ENCODE peak calls at places on chromosomes 13 and 19, in ten cellular contexts. One of them, this sample, is unnamed.

GRCh38 chr13:30169442-30169841 is 137.9 kb downstream of the KATNAL1 start:
- DNase-seq in Peyer's patch: no peak
- DNase-seq in heart left ventricle: no peak
- DNase-seq in uterus: no peak
- DNase-seq in HEK293T: no peak
- DNase-seq in ovary: no peak
- DNase-seq in B cell: no peak
- DNase-seq in germinal center: no peak
- DNase-seq in fibroblast of the aortic adventitia: peak; percentile 6
- DNase-seq in adrenal gland: no peak
- DNase-seq in this sample: peak; percentile 28

GRCh38 chr13:30094015-30094533 is 213.3 kb downstream of the KATNAL1 start:
- DNase-seq in Peyer's patch: no peak
- DNase-seq in heart left ventricle: no peak
- DNase-seq in uterus: no peak
- DNase-seq in HEK293T: no peak
- DNase-seq in ovary: no peak
- DNase-seq in B cell: no peak
- DNase-seq in germinal center: no peak
- DNase-seq in fibroblast of the aortic adventitia: no peak
- DNase-seq in adrenal gland: no peak
- DNase-seq in this sample: no peak

GRCh38 chr19:52336976-52337375 is 933 bp downstream of the ZNF610 start:
- DNase-seq in Peyer's patch: no peak
- DNase-seq in heart left ventricle: no peak
- DNase-seq in uterus: no peak
- DNase-seq in HEK293T: no peak
- DNase-seq in ovary: no peak
- DNase-seq in B cell: no peak
- DNase-seq in germinal center: no peak
- DNase-seq in fibroblast of the aortic adventitia: peak; percentile 3
- DNase-seq in adrenal gland: no peak
- DNase-seq in this sample: no peak

GRCh38 chr13:98746968-98747367 is 5.5 kb downstream of the SLC15A1 start:
- DNase-seq in Peyer's patch: peak; percentile 83
- DNase-seq in heart left ventricle: no peak
- DNase-seq in uterus: no peak
- DNase-seq in HEK293T: no peak
- DNase-seq in ovary: no peak
- DNase-seq in B cell: no peak
- DNase-seq in germinal center: no peak
- DNase-seq in fibroblast of the aortic adventitia: no peak
- DNase-seq in adrenal gland: no peak
- DNase-seq in this sample: no peak

GRCh38 chr13:49560270-49561063 is 24.9 kb downstream of the RCBTB1 start:
- DNase-seq in Peyer's patch: no peak
- DNase-seq in heart left ventricle: no peak
- DNase-seq in uterus: no peak
- DNase-seq in HEK293T: peak; percentile 14
- DNase-seq in ovary: peak; percentile 24
- DNase-seq in B cell: no peak
- DNase-seq in germinal center: no peak
- DNase-seq in fibroblast of the aortic adventitia: peak; percentile 26
- DNase-seq in adrenal gland: no peak
- DNase-seq in this sample: no peak

GRCh38 chr13:79791471-79792042 is 310.6 kb downstream of the NDFIP2 start:
- DNase-seq in Peyer's patch: no peak
- DNase-seq in heart left ventricle: no peak
- DNase-seq in uterus: no peak
- DNase-seq in HEK293T: no peak
- DNase-seq in ovary: no peak
- DNase-seq in B cell: no peak
- DNase-seq in germinal center: no peak
- DNase-seq in fibroblast of the aortic adventitia: no peak
- DNase-seq in adrenal gland: no peak
- DNase-seq in this sample: no peak

GRCh38 chr19:3065675-3066357 is 3.5 kb upstream of the TLE5 start:
- DNase-seq in Peyer's patch: peak; percentile 83
- DNase-seq in heart left ventricle: no peak
- DNase-seq in uterus: no peak
- DNase-seq in HEK293T: no peak
- DNase-seq in ovary: no peak
- DNase-seq in B cell: peak; percentile 78
- DNase-seq in germinal center: peak; percentile 68
- DNase-seq in fibroblast of the aortic adventitia: no peak
- DNase-seq in adrenal gland: no peak
- DNase-seq in this sample: no peak

GRCh38 chr19:17448190-17448967 is at the start of gene TMEM221:
- DNase-seq in Peyer's patch: peak; percentile 77
- DNase-seq in heart left ventricle: peak; percentile 77
- DNase-seq in uterus: peak; percentile 76
- DNase-seq in HEK293T: peak; percentile 63
- DNase-seq in ovary: peak; percentile 78
- DNase-seq in B cell: peak; percentile 91
- DNase-seq in germinal center: peak; percentile 67
- DNase-seq in fibroblast of the aortic adventitia: no peak
- DNase-seq in adrenal gland: peak; percentile 61
- DNase-seq in this sample: peak; percentile 85

This sample was measured in right cardiac atrium.